ENCODE peak calls at places on chromosome X, in four cellular contexts. X is foreskin melanocyte, H is GM04504, U is NCI-H1417. T is an unnamed sample.
A peak's percentile ranks its signal among the peaks of the same experiment; 100 is the strongest.

GRCh38 chrX:2242326-2242725 is 258.4 kb downstream of the DHRSX start:
- DNase-seq in X (no peak), H (no peak), U (no peak), T (no peak)

GRCh38 chrX:21638311-21638710 is 19.8 kb downstream of the KLHL34 start:
- DNase-seq in X (peak; percentile 29), H (peak; percentile 9), U (no peak), T (no peak)

GRCh38 chrX:134607523-134607922 is 50.7 kb downstream of the PLAC1 start:
- DNase-seq in X (no peak), H (no peak), U (no peak), T (no peak)

GRCh38 chrX:105882581-105883275 is 60.4 kb downstream of the NRK start:
- DNase-seq in X (no peak), H (no peak), U (peak; percentile 48), T (no peak)

GRCh38 chrX:121365572-121366161 is 318.3 kb downstream of the GLUD2 start:
- DNase-seq in X (no peak), H (no peak), U (no peak), T (no peak)

GRCh38 chrX:29852767-29853166 is 362.6 kb upstream of the MAGEB2 start:
- DNase-seq in X (no peak), H (no peak), U (no peak), T (no peak)

GRCh38 chrX:132786217-132786616 is 172.2 kb downstream of the HS6ST2 start:
- DNase-seq in X (no peak), H (no peak), U (no peak), T (no peak)

GRCh38 chrX:72306851-72307645 is 1.3 kb upstream of the CITED1 start:
- DNase-seq in X (peak; percentile 76), H (no peak), U (peak; percentile 49), T (peak; percentile 86)

GRCh38 chrX:13627306-13627705 is 25.6 kb upstream of the TCEANC start:
- DNase-seq in X (no peak), H (no peak), U (no peak), T (no peak)

GRCh38 chrX:155313766-155314165 is 20.6 kb downstream of the CLIC2 start:
- DNase-seq in X (no peak), H (no peak), U (no peak), T (no peak)

GRCh38 chrX:110168585-110168984 is 149.3 kb downstream of the AMMECR1 start:
- DNase-seq in X (no peak), H (no peak), U (no peak), T (no peak)

GRCh38 chrX:77446029-77446585 is 1.1 kb upstream of the FGF16 start:
- DNase-seq in X (no peak), H (no peak), U (peak; percentile 16), T (no peak)

GRCh38 chrX:47179221-47179927 is 14.3 kb upstream of the UBA1 start:
- DNase-seq in X (peak; percentile 41), H (peak; percentile 51), U (no peak), T (no peak)

GRCh38 chrX:40060356-40060845 is 37.4 kb downstream of the BCOR start:
- DNase-seq in X (no peak), H (no peak), U (no peak), T (no peak)

GRCh38 chrX:110383414-110383813 is 24.8 kb downstream of the RTL9 start:
- DNase-seq in X (no peak), H (no peak), U (no peak), T (no peak)

GRCh38 chrX:46597208-46597607 is 23.6 kb downstream of the CHST7 start:
- DNase-seq in X (no peak), H (no peak), U (no peak), T (no peak)

GRCh38 chrX:69285881-69286545 is 120.8 kb upstream of the PJA1 start:
- DNase-seq in X (peak; percentile 7), H (no peak), U (peak; percentile 3), T (peak; percentile 32)

GRCh38 chrX:120309873-120310730 is 1.2 kb downstream of the TMEM255A start:
- DNase-seq in X (no peak), H (no peak), U (no peak), T (no peak)

GRCh38 chrX:25020391-25021131 is 4.8 kb upstream of the ARX start:
- DNase-seq in X (no peak), H (no peak), U (peak; percentile 4), T (peak; percentile 71)

GRCh38 chrX:11059923-11060322 is 51.2 kb upstream of the HCCS start:
- DNase-seq in X (no peak), H (no peak), U (no peak), T (no peak)

GRCh38 chrX:13051529-13052172 is 7.2 kb upstream of the FAM9C start:
- DNase-seq in X (no peak), H (no peak), U (no peak), T (no peak)

GRCh38 chrX:103716967-103717366 is 6.3 kb downstream of the TMEM31 start:
- DNase-seq in X (no peak), H (peak; percentile 65), U (no peak), T (no peak)

GRCh38 chrX:48761674-48762471 is at the start of gene GLOD5:
- DNase-seq in X (no peak), H (peak; percentile 3), U (peak; percentile 7), T (no peak)

GRCh38 chrX:17038277-17038676 is 91.8 kb downstream of the REPS2 start:
- DNase-seq in X (no peak), H (no peak), U (no peak), T (no peak)

T was measured in NCI-H2227 treated with DMSO at 0.1 percent for 48 hours.